ENCODE peak calls at places on chromosomes 3 and 15, in five cellular contexts. One of them, this sample, is unnamed.

GRCh38 chr3:46896386-46896785 is 18.9 kb downstream of the PTH1R start:
- DNase-seq in renal cortical epithelial cell: no peak
- DNase-seq in BJ: no peak
- DNase-seq in non-pigmented ciliary epithelial cell: no peak
- DNase-seq in activated naive CD4-positive, alpha-beta T cell treated with Interleukin-2 at 50 U/mL for 16 hours: no peak
- DNase-seq in this sample: no peak

GRCh38 chr15:29805043-29805707 is 17.1 kb downstream of the TJP1 start:
- DNase-seq in activated naive CD4-positive, alpha-beta T cell treated with Interleukin-2 at 50 U/mL for 16 hours: no peak
- DNase-seq in renal cortical epithelial cell: peak
- DNase-seq in non-pigmented ciliary epithelial cell: no peak
- DNase-seq in BJ: no peak
- DNase-seq in this sample: no peak

GRCh38 chr3:36653095-36653494 is 111.3 kb downstream of the DCLK3 start:
- DNase-seq in non-pigmented ciliary epithelial cell: no peak
- DNase-seq in BJ: no peak
- DNase-seq in activated naive CD4-positive, alpha-beta T cell treated with Interleukin-2 at 50 U/mL for 16 hours: no peak
- DNase-seq in renal cortical epithelial cell: peak
- DNase-seq in this sample: peak

GRCh38 chr15:98501192-98501591 is 147.1 kb upstream of the IGF1R start:
- DNase-seq in renal cortical epithelial cell: no peak
- DNase-seq in non-pigmented ciliary epithelial cell: no peak
- DNase-seq in BJ: no peak
- DNase-seq in activated naive CD4-positive, alpha-beta T cell treated with Interleukin-2 at 50 U/mL for 16 hours: no peak
- DNase-seq in this sample: no peak

GRCh38 chr15:62895139-62895866 is 147.2 kb upstream of the TPM1 start:
- DNase-seq in BJ: no peak
- DNase-seq in activated naive CD4-positive, alpha-beta T cell treated with Interleukin-2 at 50 U/mL for 16 hours: no peak
- DNase-seq in non-pigmented ciliary epithelial cell: peak
- DNase-seq in renal cortical epithelial cell: peak
- DNase-seq in this sample: peak

GRCh38 chr15:59289574-59289973 is 82.9 kb downstream of the LDHAL6B start:
- DNase-seq in renal cortical epithelial cell: no peak
- DNase-seq in non-pigmented ciliary epithelial cell: no peak
- DNase-seq in activated naive CD4-positive, alpha-beta T cell treated with Interleukin-2 at 50 U/mL for 16 hours: no peak
- DNase-seq in BJ: no peak
- DNase-seq in this sample: no peak

GRCh38 chr3:17444865-17445264 is 297.6 kb downstream of the TBC1D5 start:
- DNase-seq in non-pigmented ciliary epithelial cell: no peak
- DNase-seq in BJ: no peak
- DNase-seq in renal cortical epithelial cell: no peak
- DNase-seq in activated naive CD4-positive, alpha-beta T cell treated with Interleukin-2 at 50 U/mL for 16 hours: no peak
- DNase-seq in this sample: no peak

GRCh38 chr3:171933441-171933840 is 90.3 kb downstream of the TMEM212 start:
- DNase-seq in non-pigmented ciliary epithelial cell: no peak
- DNase-seq in activated naive CD4-positive, alpha-beta T cell treated with Interleukin-2 at 50 U/mL for 16 hours: no peak
- DNase-seq in renal cortical epithelial cell: no peak
- DNase-seq in BJ: no peak
- DNase-seq in this sample: no peak

GRCh38 chr15:63539517-63539916 is 35.1 kb downstream of the USP3 start:
- DNase-seq in non-pigmented ciliary epithelial cell: no peak
- DNase-seq in activated naive CD4-positive, alpha-beta T cell treated with Interleukin-2 at 50 U/mL for 16 hours: no peak
- DNase-seq in renal cortical epithelial cell: no peak
- DNase-seq in BJ: no peak
- DNase-seq in this sample: no peak

GRCh38 chr15:76648732-76649444 is 256.3 kb downstream of the SCAPER start:
- DNase-seq in BJ: no peak
- DNase-seq in non-pigmented ciliary epithelial cell: no peak
- DNase-seq in renal cortical epithelial cell: no peak
- DNase-seq in activated naive CD4-positive, alpha-beta T cell treated with Interleukin-2 at 50 U/mL for 16 hours: no peak
- DNase-seq in this sample: no peak

GRCh38 chr3:81173514-81173913 is 587.9 kb downstream of the GBE1 start:
- DNase-seq in BJ: no peak
- DNase-seq in renal cortical epithelial cell: peak
- DNase-seq in non-pigmented ciliary epithelial cell: no peak
- DNase-seq in activated naive CD4-positive, alpha-beta T cell treated with Interleukin-2 at 50 U/mL for 16 hours: no peak
- DNase-seq in this sample: no peak

GRCh38 chr3:183485585-183485984 is 57.2 kb upstream of the MCF2L2 start:
- DNase-seq in renal cortical epithelial cell: no peak
- DNase-seq in BJ: no peak
- DNase-seq in activated naive CD4-positive, alpha-beta T cell treated with Interleukin-2 at 50 U/mL for 16 hours: no peak
- DNase-seq in non-pigmented ciliary epithelial cell: no peak
- DNase-seq in this sample: no peak

GRCh38 chr3:179933079-179933478 is 103.7 kb downstream of the PEX5L start:
- DNase-seq in renal cortical epithelial cell: no peak
- DNase-seq in BJ: no peak
- DNase-seq in activated naive CD4-positive, alpha-beta T cell treated with Interleukin-2 at 50 U/mL for 16 hours: no peak
- DNase-seq in non-pigmented ciliary epithelial cell: no peak
- DNase-seq in this sample: no peak

GRCh38 chr3:50138266-50139230 is 16.6 kb upstream of the SEMA3F start:
- DNase-seq in activated naive CD4-positive, alpha-beta T cell treated with Interleukin-2 at 50 U/mL for 16 hours: no peak
- DNase-seq in non-pigmented ciliary epithelial cell: no peak
- DNase-seq in renal cortical epithelial cell: peak
- DNase-seq in BJ: no peak
- DNase-seq in this sample: no peak

GRCh38 chr3:142904639-142905441 is 16.0 kb upstream of the PCOLCE2 start:
- DNase-seq in renal cortical epithelial cell: peak
- DNase-seq in activated naive CD4-positive, alpha-beta T cell treated with Interleukin-2 at 50 U/mL for 16 hours: no peak
- DNase-seq in BJ: no peak
- DNase-seq in non-pigmented ciliary epithelial cell: no peak
- DNase-seq in this sample: peak

GRCh38 chr3:101890716-101891115 is 41.4 kb downstream of the NFKBIZ start:
- DNase-seq in BJ: peak
- DNase-seq in activated naive CD4-positive, alpha-beta T cell treated with Interleukin-2 at 50 U/mL for 16 hours: no peak
- DNase-seq in renal cortical epithelial cell: peak
- DNase-seq in non-pigmented ciliary epithelial cell: peak
- DNase-seq in this sample: no peak

GRCh38 chr3:148736086-148736485 is 38.4 kb downstream of the AGTR1 start:
- DNase-seq in activated naive CD4-positive, alpha-beta T cell treated with Interleukin-2 at 50 U/mL for 16 hours: no peak
- DNase-seq in non-pigmented ciliary epithelial cell: no peak
- DNase-seq in BJ: no peak
- DNase-seq in renal cortical epithelial cell: peak
- DNase-seq in this sample: no peak

GRCh38 chr3:47542614-47543173 is 29.2 kb upstream of the ELP6 start:
- DNase-seq in renal cortical epithelial cell: no peak
- DNase-seq in non-pigmented ciliary epithelial cell: no peak
- DNase-seq in activated naive CD4-positive, alpha-beta T cell treated with Interleukin-2 at 50 U/mL for 16 hours: no peak
- DNase-seq in BJ: no peak
- DNase-seq in this sample: no peak

GRCh38 chr15:72916939-72917338 is 133.4 kb upstream of the ADPGK start:
- DNase-seq in BJ: no peak
- DNase-seq in renal cortical epithelial cell: peak
- DNase-seq in activated naive CD4-positive, alpha-beta T cell treated with Interleukin-2 at 50 U/mL for 16 hours: no peak
- DNase-seq in non-pigmented ciliary epithelial cell: no peak
- DNase-seq in this sample: peak

GRCh38 chr15:73989001-73989798 is 2.9 kb downstream of the STOML1 start:
- DNase-seq in activated naive CD4-positive, alpha-beta T cell treated with Interleukin-2 at 50 U/mL for 16 hours: no peak
- DNase-seq in BJ: no peak
- DNase-seq in non-pigmented ciliary epithelial cell: no peak
- DNase-seq in renal cortical epithelial cell: peak
- DNase-seq in this sample: peak

GRCh38 chr15:28114721-28115622 is 15.9 kb upstream of the OCA2 start:
- DNase-seq in BJ: no peak
- DNase-seq in non-pigmented ciliary epithelial cell: no peak
- DNase-seq in renal cortical epithelial cell: no peak
- DNase-seq in activated naive CD4-positive, alpha-beta T cell treated with Interleukin-2 at 50 U/mL for 16 hours: no peak
- DNase-seq in this sample: no peak

GRCh38 chr15:67548862-67549651 is 6.6 kb downstream of the MAP2K5 start:
- DNase-seq in activated naive CD4-positive, alpha-beta T cell treated with Interleukin-2 at 50 U/mL for 16 hours: no peak
- DNase-seq in non-pigmented ciliary epithelial cell: no peak
- DNase-seq in BJ: no peak
- DNase-seq in renal cortical epithelial cell: no peak
- DNase-seq in this sample: no peak

GRCh38 chr3:106573605-106574004 is 704.8 kb upstream of the CBLB start:
- DNase-seq in BJ: no peak
- DNase-seq in activated naive CD4-positive, alpha-beta T cell treated with Interleukin-2 at 50 U/mL for 16 hours: no peak
- DNase-seq in renal cortical epithelial cell: no peak
- DNase-seq in non-pigmented ciliary epithelial cell: no peak
- DNase-seq in this sample: no peak

GRCh38 chr3:158600787-158601186 is 29.8 kb downstream of the MLF1 start:
- DNase-seq in BJ: no peak
- DNase-seq in renal cortical epithelial cell: no peak
- DNase-seq in activated naive CD4-positive, alpha-beta T cell treated with Interleukin-2 at 50 U/mL for 16 hours: no peak
- DNase-seq in non-pigmented ciliary epithelial cell: no peak
- DNase-seq in this sample: no peak

GRCh38 chr3:120928991-120929390 is 21.0 kb downstream of the STXBP5L start:
- DNase-seq in activated naive CD4-positive, alpha-beta T cell treated with Interleukin-2 at 50 U/mL for 16 hours: no peak
- DNase-seq in non-pigmented ciliary epithelial cell: no peak
- DNase-seq in renal cortical epithelial cell: no peak
- DNase-seq in BJ: no peak
- DNase-seq in this sample: no peak

GRCh38 chr15:72835289-72835890 is 51.8 kb upstream of the ADPGK start:
- DNase-seq in non-pigmented ciliary epithelial cell: no peak
- DNase-seq in renal cortical epithelial cell: peak
- DNase-seq in BJ: no peak
- DNase-seq in activated naive CD4-positive, alpha-beta T cell treated with Interleukin-2 at 50 U/mL for 16 hours: no peak
- DNase-seq in this sample: peak

GRCh38 chr3:150436161-150436560 is 28.1 kb downstream of the TSC22D2 start:
- DNase-seq in BJ: no peak
- DNase-seq in activated naive CD4-positive, alpha-beta T cell treated with Interleukin-2 at 50 U/mL for 16 hours: no peak
- DNase-seq in non-pigmented ciliary epithelial cell: no peak
- DNase-seq in renal cortical epithelial cell: no peak
- DNase-seq in this sample: no peak

GRCh38 chr15:92845109-92845508 is 55.0 kb upstream of the CHD2 start:
- DNase-seq in non-pigmented ciliary epithelial cell: no peak
- DNase-seq in renal cortical epithelial cell: peak
- DNase-seq in BJ: no peak
- DNase-seq in activated naive CD4-positive, alpha-beta T cell treated with Interleukin-2 at 50 U/mL for 16 hours: no peak
- DNase-seq in this sample: peak

GRCh38 chr3:152299243-152299976 is 30.7 kb downstream of the MBNL1 start:
- DNase-seq in renal cortical epithelial cell: no peak
- DNase-seq in BJ: no peak
- DNase-seq in non-pigmented ciliary epithelial cell: no peak
- DNase-seq in activated naive CD4-positive, alpha-beta T cell treated with Interleukin-2 at 50 U/mL for 16 hours: peak
- DNase-seq in this sample: no peak

GRCh38 chr15:49215768-49216739 is 46.0 kb downstream of the GALK2 start:
- DNase-seq in activated naive CD4-positive, alpha-beta T cell treated with Interleukin-2 at 50 U/mL for 16 hours: no peak
- DNase-seq in BJ: no peak
- DNase-seq in non-pigmented ciliary epithelial cell: no peak
- DNase-seq in renal cortical epithelial cell: peak
- DNase-seq in this sample: peak

GRCh38 chr3:37945803-37946530 is 44.6 kb upstream of the VILL start:
- DNase-seq in BJ: peak
- DNase-seq in renal cortical epithelial cell: peak
- DNase-seq in activated naive CD4-positive, alpha-beta T cell treated with Interleukin-2 at 50 U/mL for 16 hours: no peak
- DNase-seq in non-pigmented ciliary epithelial cell: no peak
- DNase-seq in this sample: peak

GRCh38 chr3:49841126-49841525 is 15.2 kb downstream of the TRAIP start:
- DNase-seq in renal cortical epithelial cell: peak
- DNase-seq in activated naive CD4-positive, alpha-beta T cell treated with Interleukin-2 at 50 U/mL for 16 hours: no peak
- DNase-seq in non-pigmented ciliary epithelial cell: no peak
- DNase-seq in BJ: no peak
- DNase-seq in this sample: peak

GRCh38 chr3:78268087-78268486 is 1228.2 kb downstream of the ROBO2 start:
- DNase-seq in renal cortical epithelial cell: no peak
- DNase-seq in BJ: no peak
- DNase-seq in non-pigmented ciliary epithelial cell: no peak
- DNase-seq in activated naive CD4-positive, alpha-beta T cell treated with Interleukin-2 at 50 U/mL for 16 hours: no peak
- DNase-seq in this sample: no peak

GRCh38 chr3:170977911-170978310 is 48.6 kb downstream of the SLC2A2 start:
- DNase-seq in BJ: no peak
- DNase-seq in activated naive CD4-positive, alpha-beta T cell treated with Interleukin-2 at 50 U/mL for 16 hours: no peak
- DNase-seq in renal cortical epithelial cell: peak
- DNase-seq in non-pigmented ciliary epithelial cell: no peak
- DNase-seq in this sample: no peak

GRCh38 chr3:106249159-106249558 is 380.3 kb upstream of the CBLB start:
- DNase-seq in non-pigmented ciliary epithelial cell: peak
- DNase-seq in activated naive CD4-positive, alpha-beta T cell treated with Interleukin-2 at 50 U/mL for 16 hours: no peak
- DNase-seq in BJ: no peak
- DNase-seq in renal cortical epithelial cell: peak
- DNase-seq in this sample: no peak

GRCh38 chr3:172153335-172153861 is 114.0 kb downstream of the FNDC3B start:
- DNase-seq in BJ: peak
- DNase-seq in activated naive CD4-positive, alpha-beta T cell treated with Interleukin-2 at 50 U/mL for 16 hours: peak
- DNase-seq in non-pigmented ciliary epithelial cell: peak
- DNase-seq in renal cortical epithelial cell: peak
- DNase-seq in this sample: peak

GRCh38 chr15:58401991-58402649 is 29.7 kb upstream of the LIPC start:
- DNase-seq in non-pigmented ciliary epithelial cell: no peak
- DNase-seq in activated naive CD4-positive, alpha-beta T cell treated with Interleukin-2 at 50 U/mL for 16 hours: no peak
- DNase-seq in BJ: no peak
- DNase-seq in renal cortical epithelial cell: no peak
- DNase-seq in this sample: no peak

GRCh38 chr15:74843891-74844299 is 939 bp upstream of the ULK3 start:
- DNase-seq in non-pigmented ciliary epithelial cell: no peak
- DNase-seq in renal cortical epithelial cell: no peak
- DNase-seq in BJ: no peak
- DNase-seq in activated naive CD4-positive, alpha-beta T cell treated with Interleukin-2 at 50 U/mL for 16 hours: no peak
- DNase-seq in this sample: no peak